ENCODE peak calls at places on chromosomes 13 and 19, in six cellular contexts. U is GM12892, H is substantia nigra, F is HFFc6, Z is ovary, X is fibroblast of gingiva. W is an unnamed sample.

GRCh38 chr13:90800082-90800746 is 547.3 kb upstream of the MIR17HG start:
- DNase-seq in Z (peak; percentile 13), H (no peak), U (no peak), F (no peak), X (no peak), W (no peak)

GRCh38 chr13:49606747-49607648 is 21.3 kb upstream of the ARL11 start:
- DNase-seq in H (peak; percentile 42), U (peak; percentile 44), F (peak; percentile 84), Z (peak; percentile 85), X (peak; percentile 83), W (peak; percentile 93)

GRCh38 chr19:1837625-1838105 is 10.6 kb downstream of the REXO1 start:
- DNase-seq in X (no peak), F (no peak), U (peak; percentile 94), Z (peak; percentile 59), H (no peak), W (no peak)

GRCh38 chr13:84191199-84191598 is 308.9 kb upstream of the SLITRK1 start:
- DNase-seq in H (no peak), U (no peak), X (no peak), F (no peak), Z (no peak), W (no peak)

GRCh38 chr13:113623491-113624234 is 34.3 kb downstream of the ATP4B start:
- DNase-seq in Z (no peak), F (peak; percentile 25), H (no peak), U (no peak), X (peak; percentile 20), W (peak; percentile 50)

GRCh38 chr19:41518141-41518540 is 57.8 kb upstream of the CEACAM21 start:
- DNase-seq in F (no peak), H (no peak), X (no peak), U (no peak), Z (no peak), W (no peak)

GRCh38 chr13:48547663-48548092 is 14.8 kb upstream of the RCBTB2 start:
- DNase-seq in X (no peak), U (no peak), Z (no peak), H (no peak), F (no peak), W (no peak)

GRCh38 chr13:24505256-24505655 is 7.3 kb downstream of the PARP4 start:
- DNase-seq in X (no peak), H (no peak), Z (no peak), F (no peak), U (no peak), W (no peak)

GRCh38 chr13:20995245-20995829 is 66.0 kb downstream of the LATS2 start:
- DNase-seq in Z (no peak), U (no peak), X (no peak), F (no peak), H (no peak), W (no peak)

GRCh38 chr19:46979770-46980105 is 39.9 kb upstream of the NPAS1 start:
- DNase-seq in U (no peak), H (no peak), X (no peak), F (no peak), Z (no peak), W (no peak)

GRCh38 chr13:66513728-66514127 is 716.4 kb downstream of the PCDH9 start:
- DNase-seq in X (peak; percentile 27), U (no peak), H (no peak), Z (no peak), F (no peak), W (no peak)

GRCh38 chr13:21326155-21327030 is 132.7 kb downstream of the ZDHHC20 start:
- DNase-seq in X (peak; percentile 69), U (no peak), H (no peak), F (peak; percentile 69), Z (peak; percentile 44), W (peak; percentile 72)

GRCh38 chr19:13537454-13537853 is 31.2 kb upstream of the CACNA1A start:
- DNase-seq in F (no peak), H (no peak), U (no peak), X (no peak), Z (no peak), W (no peak)

GRCh38 chr13:95880346-95880745 is 172.9 kb downstream of the UGGT2 start:
- DNase-seq in F (no peak), Z (no peak), U (no peak), H (no peak), X (no peak), W (no peak)

GRCh38 chr13:111325941-111326620 is 5.6 kb downstream of the TEX29 start:
- DNase-seq in X (no peak), H (no peak), U (no peak), F (no peak), Z (peak; percentile 4), W (no peak)

GRCh38 chr19:12965017-12965811 is 4.2 kb upstream of the DAND5 start:
- DNase-seq in F (peak; percentile 57), U (peak; percentile 83), H (peak; percentile 41), X (peak; percentile 48), Z (peak; percentile 84), W (peak; percentile 88)

GRCh38 chr19:36257512-36257876 is 42.6 kb downstream of the ZNF146 start:
- DNase-seq in X (no peak), H (no peak), U (no peak), Z (peak; percentile 49), F (no peak), W (no peak)

GRCh38 chr19:7871280-7871529 is 3.0 kb downstream of the PRR36 start:
- DNase-seq in H (no peak), X (no peak), U (no peak), F (no peak), Z (no peak), W (no peak)

GRCh38 chr19:19487077-19488040 is 28.0 kb downstream of the TSSK6 start:
- DNase-seq in H (no peak), U (no peak), X (no peak), Z (no peak), F (no peak), W (no peak)

GRCh38 chr13:99258946-99259345 is 767 bp upstream of the GPR18 start:
- DNase-seq in X (no peak), Z (no peak), U (no peak), H (no peak), F (no peak), W (no peak)

GRCh38 chr13:51966186-51966585 is 45.1 kb downstream of the ATP7B start:
- DNase-seq in Z (no peak), F (no peak), U (no peak), X (no peak), H (no peak), W (no peak)

GRCh38 chr13:113000575-113000974 is 31.6 kb downstream of the MCF2L start:
- DNase-seq in Z (no peak), U (no peak), X (no peak), F (no peak), H (no peak), W (no peak)

GRCh38 chr13:76937416-76937815 is 10.9 kb upstream of the ACOD1 start:
- DNase-seq in F (peak; percentile 92), H (no peak), Z (no peak), U (no peak), X (peak; percentile 93), W (no peak)

GRCh38 chr13:105202384-105202783 is 1333.1 kb downstream of the EFNB2 start:
- DNase-seq in H (no peak), F (no peak), U (no peak), Z (no peak), X (no peak), W (no peak)

GRCh38 chr19:41363753-41364545 is at the start of gene B9D2:
- DNase-seq in Z (peak; percentile 98), X (peak; percentile 97), F (peak; percentile 98), U (peak; percentile 89), H (peak; percentile 99), W (peak; percentile 99)

GRCh38 chr13:34044041-34044440 is 226.1 kb downstream of the RFC3 start:
- DNase-seq in H (no peak), Z (no peak), F (peak; percentile 58), X (peak; percentile 86), U (no peak), W (no peak)